ENCODE peak calls at places on chromosomes 11 and 22, in ten cellular contexts. B, Y, X, P, F, G, I, J, V and Q are unnamed samples.

GRCh38 chr11:40380871-40381270 is 1078.6 kb downstream of the LRRC4C start:
- DNase-seq in I (no peak), G (no peak), Y (peak), X (no peak), V (no peak), F (no peak), J (no peak), P (no peak), B (no peak), Q (no peak)

GRCh38 chr11:74932797-74933196 is 16.1 kb downstream of the XRRA1 start:
- DNase-seq in I (no peak), V (no peak), F (peak), G (peak), J (no peak), P (peak), B (no peak), X (no peak), Y (peak), Q (no peak)

GRCh38 chr11:101508370-101508769 is 75.4 kb downstream of the TRPC6 start:
- DNase-seq in J (no peak), I (no peak), P (no peak), G (no peak), Y (no peak), F (no peak), B (no peak), V (no peak), X (no peak), Q (no peak)

GRCh38 chr11:37105456-37105855 is 507.4 kb upstream of the RAG2 start:
- DNase-seq in I (no peak), P (no peak), G (no peak), Y (no peak), J (no peak), B (no peak), V (no peak), X (no peak), F (no peak), Q (no peak)

GRCh38 chr11:132772712-132773545 is 759.4 kb downstream of the OPCML start:
- DNase-seq in X (no peak), G (no peak), V (no peak), F (no peak), J (no peak), B (no peak), P (no peak), Y (no peak), I (no peak), Q (no peak)

GRCh38 chr11:2481253-2481652 is 36.4 kb downstream of the KCNQ1 start:
- DNase-seq in I (peak), X (no peak), B (no peak), J (no peak), P (no peak), G (no peak), V (no peak), F (no peak), Y (no peak), Q (no peak)

GRCh38 chr11:77027275-77027674 is 6.9 kb upstream of the B3GNT6 start:
- DNase-seq in I (no peak), Y (no peak), F (peak), J (no peak), X (no peak), P (peak), B (no peak), V (no peak), G (no peak), Q (no peak)

GRCh38 chr11:7020183-7020917 is at the start of the genes NLRP14 and ZNF214:
- DNase-seq in J (peak), V (peak), P (peak), F (peak), I (peak), X (peak), B (peak), Y (peak), G (peak), Q (peak)

GRCh38 chr11:6541356-6541755 is 44.3 kb downstream of the DNHD1 start:
- DNase-seq in G (no peak), X (no peak), P (no peak), Y (no peak), F (no peak), I (no peak), V (no peak), B (no peak), J (no peak), Q (no peak)

GRCh38 chr11:34809191-34810106 is 106.7 kb downstream of the APIP start:
- DNase-seq in B (no peak), J (no peak), X (no peak), Y (peak), P (peak), I (no peak), F (peak), G (peak), V (no peak), Q (no peak)

DNA sequence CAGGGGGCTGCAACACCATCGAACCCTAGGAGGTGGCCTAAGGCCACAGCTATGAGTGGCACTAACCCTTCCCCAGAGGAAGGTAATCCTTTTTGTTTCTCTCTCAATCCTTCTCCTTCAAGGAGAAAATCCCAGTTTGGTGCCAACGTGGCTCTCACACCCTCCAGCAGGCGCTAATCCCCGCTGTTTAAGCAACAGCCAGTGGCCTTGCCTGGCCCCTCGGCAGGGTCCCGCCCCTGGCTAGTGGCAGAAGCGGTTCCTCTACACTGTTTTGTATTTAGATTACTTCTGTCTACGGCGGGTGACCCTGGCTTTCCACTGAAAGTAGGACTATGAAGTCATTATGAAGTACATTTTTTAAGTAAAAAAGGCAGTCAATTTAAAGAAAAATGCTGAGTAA is 15.5 kb downstream of the GNAZ start:
- DNase-seq in G (no peak), P (no peak), Y (no peak), J (no peak), I (no peak), B (no peak), V (no peak), X (no peak), F (no peak), Q (no peak)
- TF ChIP-seq CTCF in G (no peak), P (no peak), Y (no peak), J (no peak), I (no peak), B (no peak), V (no peak), X (no peak), F (no peak), Q (no peak)

DNA sequence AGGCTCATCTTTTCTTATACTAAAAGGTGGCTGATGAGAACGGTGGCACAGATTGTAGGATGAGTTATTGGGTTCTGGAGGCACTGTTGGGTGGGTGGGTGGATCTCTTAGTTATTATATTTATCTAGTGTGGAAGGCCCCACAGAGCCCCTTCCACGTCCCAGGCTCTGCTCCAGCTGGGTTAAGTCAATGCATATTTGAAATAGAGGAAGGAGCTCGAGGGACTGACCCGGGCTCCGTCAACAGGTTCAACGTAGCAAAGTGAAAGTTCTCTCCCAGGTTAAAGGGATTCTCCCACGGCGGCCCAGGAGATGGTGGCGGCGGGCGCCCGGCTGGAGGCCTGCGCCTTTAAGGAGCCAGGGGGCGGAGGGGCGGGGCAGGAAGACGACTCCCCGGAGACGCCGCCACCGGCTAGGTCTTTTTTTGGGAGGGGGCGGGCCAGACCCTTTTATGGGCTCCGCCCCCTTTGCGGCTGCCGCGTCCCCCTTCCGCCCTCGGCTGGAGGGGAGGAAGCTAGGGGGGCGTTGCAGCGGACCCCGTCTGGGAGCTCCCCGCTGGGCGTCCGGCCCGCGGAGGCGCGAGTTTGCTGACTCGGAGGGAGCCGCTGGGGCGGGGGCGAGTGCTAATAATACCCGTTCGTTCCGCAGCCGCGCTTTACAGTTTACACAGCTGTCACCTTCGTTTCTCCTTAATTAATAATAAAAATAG is 1.5 kb upstream of the INPPL1 start:
- DNase-seq in Y (peak), V (peak), B (peak), J (peak), X (peak), P (peak), F (peak), I (peak), G (peak), Q (peak)
- TF ChIP-seq CTCF in Y (peak), V (no peak), B (peak), J (no peak), X (peak), P (peak), F (peak), I (peak), G (peak), Q (peak)

GRCh38 chr11:96124155-96124554 is 200.2 kb upstream of the MTMR2 start:
- DNase-seq in X (no peak), G (no peak), Y (no peak), J (no peak), I (no peak), F (no peak), B (no peak), V (no peak), P (peak), Q (no peak)
- TF ChIP-seq CTCF in X (no peak), G (no peak), Y (no peak), J (no peak), I (no peak), F (no peak), B (no peak), V (no peak), P (no peak), Q (no peak)

GRCh38 chr22:23773247-23774113 is 831 bp downstream of the MMP11 start:
- DNase-seq in I (no peak), G (no peak), Y (no peak), P (no peak), V (no peak), J (no peak), X (no peak), F (no peak), B (no peak), Q (no peak)

GRCh38 chr22:23774922-23775436 is 2.3 kb downstream of the MMP11 start:
- DNase-seq in Y (peak), P (no peak), G (peak), I (no peak), B (no peak), X (no peak), F (peak), V (no peak), J (no peak), Q (no peak)

GRCh38 chr22:23774114-23774921 is 1.7 kb downstream of the MMP11 start:
- DNase-seq in J (no peak), B (no peak), Y (no peak), G (no peak), P (no peak), F (no peak), I (no peak), X (no peak), V (no peak), Q (no peak)

GRCh38 chr22:23769321-23769965 is 1.7 kb upstream of the CHCHD10 start:
- DNase-seq in V (no peak), F (no peak), X (no peak), I (no peak), P (no peak), Y (no peak), G (no peak), J (no peak), B (no peak), Q (no peak)

GRCh38 chr22:23772315-23773246 is at the start of gene MMP11:
- DNase-seq in V (no peak), F (peak), G (no peak), B (peak), P (no peak), Y (no peak), X (peak), J (peak), I (peak), Q (no peak)
- TF ChIP-seq CTCF in V (no peak), F (no peak), G (peak), B (peak), P (no peak), Y (no peak), X (no peak), J (no peak), I (no peak), Q (peak)

GRCh38 chr22:45905326-45905923 is 71.5 kb downstream of the WNT7B start:
- DNase-seq in V (no peak), X (no peak), P (no peak), I (no peak), J (no peak), Y (no peak), F (no peak), G (no peak), B (no peak), Q (no peak)

GRCh38 chr22:45906946-45907345 is 70.0 kb downstream of the WNT7B start:
- DNase-seq in G (no peak), B (no peak), P (no peak), Y (no peak), J (no peak), I (no peak), F (no peak), V (no peak), X (no peak), Q (no peak)

GRCh38 chr22:45907996-45908395 is 69.0 kb downstream of the WNT7B start:
- DNase-seq in X (no peak), P (no peak), I (no peak), F (no peak), G (no peak), J (no peak), Y (no peak), B (no peak), V (no peak), Q (no peak)

GRCh38 chr22:45907378-45907777 is 69.6 kb downstream of the WNT7B start:
- DNase-seq in P (no peak), J (no peak), I (no peak), V (no peak), F (no peak), X (no peak), G (no peak), B (no peak), Y (no peak), Q (no peak)

GRCh38 chr22:45905924-45906865 is 70.8 kb downstream of the WNT7B start:
- DNase-seq in I (no peak), P (no peak), F (peak), J (no peak), G (peak), V (no peak), X (no peak), Y (peak), B (no peak), Q (peak)
- TF ChIP-seq CTCF in I (no peak), P (no peak), F (no peak), J (no peak), G (peak), V (no peak), X (no peak), Y (no peak), B (no peak), Q (peak)